ENCODE peak calls at places on chromosomes 11 and 22, in seven cellular contexts. T is GM23338, L is HepG2, P is K562, V is Panc1, G is HCT116, M is GM12878. B is an unnamed sample.

GRCh38 chr11:64015935-64016468 is 19.7 kb upstream of the FLRT1 start:
- ATAC-seq in L (no peak), M (no peak), P (no peak), T (no peak), G (no peak), V (peak; percentile 10), B (no peak)

GRCh38 chr11:105611837-105612480 is 2.1 kb downstream of the GRIA4 start:
- ATAC-seq in V (no peak), T (peak; percentile 23), L (no peak), P (no peak), G (no peak), M (no peak), B (no peak)

GRCh38 chr22:23714596-23715588 is 24.1 kb downstream of the RGL4 start:
- ATAC-seq in G (no peak), M (no peak), P (peak; percentile 16), T (no peak), V (no peak), L (peak; percentile 14), B (no peak)

GRCh38 chr22:22171357-22172218 is 73.0 kb upstream of the VPREB1 start:
- ATAC-seq in L (peak; percentile 96), M (no peak), V (peak; percentile 87), P (peak; percentile 90), T (peak; percentile 94), G (peak; percentile 98), B (no peak)

GRCh38 chr11:68990995-68991780 is 10.4 kb upstream of the MRGPRD start:
- ATAC-seq in T (no peak), P (no peak), G (no peak), V (no peak), M (no peak), L (no peak), B (no peak)

GRCh38 chr11:47393163-47394049 is 15.0 kb upstream of the SLC39A13 start:
- ATAC-seq in P (peak; percentile 72), L (peak; percentile 19), G (no peak), T (no peak), V (peak; percentile 34), M (no peak), B (peak; percentile 42)

GRCh38 chr11:121311373-121311772 is 18.8 kb downstream of the SC5D start:
- ATAC-seq in M (peak; percentile 55), L (peak; percentile 56), G (no peak), T (no peak), V (no peak), P (no peak), B (no peak)

GRCh38 chr11:76801736-76802135 is 18.6 kb downstream of the TSKU start:
- ATAC-seq in G (no peak), P (no peak), M (no peak), T (no peak), V (no peak), L (peak; percentile 14), B (no peak)

GRCh38 chr11:17541330-17541885 is 2.8 kb downstream of the USH1C start:
- ATAC-seq in V (no peak), T (no peak), L (no peak), P (no peak), G (no peak), M (no peak), B (no peak)

GRCh38 chr11:115774756-115775155 is 270.5 kb upstream of the CADM1 start:
- ATAC-seq in G (no peak), V (no peak), T (no peak), M (no peak), L (no peak), P (no peak), B (no peak)

GRCh38 chr22:28977050-28977449 is 84.6 kb downstream of the C22orf31 start:
- ATAC-seq in V (no peak), G (peak; percentile 29), T (peak; percentile 61), L (peak; percentile 5), M (peak; percentile 23), P (no peak), B (no peak)

GRCh38 chr22:46801331-46801811 is 38.9 kb downstream of the TBC1D22A start:
- ATAC-seq in G (no peak), P (no peak), T (no peak), V (no peak), M (no peak), L (no peak), B (no peak)

GRCh38 chr11:78022397-78023396 is at the start of gene KCTD14:
- ATAC-seq in L (peak; percentile 94), V (peak; percentile 95), T (peak; percentile 92), P (no peak), M (peak; percentile 93), G (peak; percentile 94), B (peak; percentile 70)

GRCh38 chr11:3614742-3615171 is 27.0 kb downstream of the ART5 start:
- ATAC-seq in M (peak; percentile 95), P (peak; percentile 51), T (no peak), L (no peak), V (no peak), G (no peak), B (no peak)

GRCh38 chr22:27581688-27582087 is 219.9 kb downstream of the MN1 start:
- ATAC-seq in G (no peak), P (no peak), T (no peak), M (no peak), V (no peak), L (no peak), B (peak; percentile 89)

GRCh38 chr11:58030653-58031052 is at the start of gene OR6Q1:
- ATAC-seq in V (no peak), P (no peak), L (no peak), T (no peak), M (no peak), G (no peak), B (no peak)

GRCh38 chr22:45672564-45673481 is 1.2 kb downstream of the ATXN10 start:
- ATAC-seq in P (peak; percentile 43), M (peak; percentile 43), L (peak; percentile 35), V (peak; percentile 35), G (peak; percentile 33), T (peak; percentile 12), B (peak; percentile 10)

GRCh38 chr22:35617137-35617755 is at the start of gene MB:
- ATAC-seq in P (no peak), T (no peak), V (no peak), G (no peak), M (no peak), L (no peak), B (no peak)

GRCh38 chr11:27514558-27514957 is 8.0 kb upstream of the LIN7C start:
- ATAC-seq in P (no peak), T (no peak), G (no peak), M (no peak), L (no peak), V (no peak), B (no peak)

GRCh38 chr11:65576867-65577755 is 1.3 kb downstream of the EHBP1L1 start:
- ATAC-seq in L (peak; percentile 71), G (peak; percentile 46), P (no peak), V (peak; percentile 67), T (no peak), M (peak; percentile 8), B (peak; percentile 49)

GRCh38 chr11:83895516-83895915 is 609.3 kb upstream of the CCDC90B start:
- ATAC-seq in M (no peak), V (no peak), G (no peak), T (peak; percentile 57), P (no peak), L (no peak), B (no peak)

GRCh38 chr22:46737105-46737975 is 712 bp downstream of the CERK start:
- ATAC-seq in G (peak; percentile 23), T (peak; percentile 44), M (peak; percentile 46), V (peak; percentile 47), P (peak; percentile 79), L (peak; percentile 6), B (peak; percentile 32)

GRCh38 chr11:72525466-72525865 is 91.1 kb upstream of the CLPB start:
- ATAC-seq in M (no peak), L (no peak), T (peak; percentile 95), P (no peak), G (no peak), V (no peak), B (no peak)

GRCh38 chr11:8683115-8683807 is 669 bp downstream of the RPL27A start:
- ATAC-seq in V (peak; percentile 23), G (peak; percentile 7), L (no peak), T (no peak), P (peak; percentile 5), M (peak; percentile 11), B (peak; percentile 3)

GRCh38 chr11:8685306-8685705 is 2.7 kb downstream of the RPL27A start:
- ATAC-seq in L (no peak), P (no peak), T (no peak), G (no peak), V (no peak), M (no peak), B (no peak)

GRCh38 chr11:8686325-8686724 is 3.7 kb downstream of the RPL27A start:
- ATAC-seq in G (no peak), T (no peak), P (no peak), V (no peak), M (no peak), L (no peak), B (no peak)

GRCh38 chr11:8684600-8685290 is 2.2 kb downstream of the RPL27A start:
- ATAC-seq in V (no peak), P (no peak), M (no peak), T (no peak), G (no peak), L (no peak), B (no peak)

GRCh38 chr11:8685820-8686219 is 3.2 kb downstream of the RPL27A start:
- ATAC-seq in G (no peak), V (no peak), P (no peak), M (no peak), L (no peak), T (no peak), B (no peak)
- TF ChIP-seq POLR2AphosphoS5 in G (no peak), V (no peak), P (no peak), M (no peak), L (peak; percentile 17), T (no peak), B (no peak)

DNA sequence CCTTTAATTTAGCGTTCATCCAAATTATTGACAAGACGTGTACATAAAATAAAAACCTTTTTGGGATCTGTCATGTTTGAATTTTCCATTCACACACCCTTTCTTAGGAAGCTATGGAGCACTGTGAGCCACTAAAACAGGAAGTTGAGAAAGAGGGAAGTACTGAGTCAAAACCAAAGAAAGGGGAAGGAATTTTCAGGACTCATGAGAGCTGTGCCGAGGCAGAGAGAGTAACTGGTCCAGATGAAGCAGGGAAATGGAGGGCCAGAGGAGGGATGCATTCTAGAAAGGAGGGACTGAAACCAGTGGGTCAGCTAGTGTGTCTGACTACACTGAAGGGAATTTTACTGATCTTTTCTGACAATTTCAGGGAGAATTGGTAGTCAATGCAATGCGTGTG is 24.9 kb downstream of the APLP2 start:
- ATAC-seq in T (no peak), P (peak; percentile 38), L (no peak), G (no peak), M (no peak), V (no peak), B (no peak)
- TF ChIP-seq POLR2AphosphoS5 in T (no peak), P (no peak), L (no peak), G (no peak), M (no peak), V (no peak), B (no peak)

DNA sequence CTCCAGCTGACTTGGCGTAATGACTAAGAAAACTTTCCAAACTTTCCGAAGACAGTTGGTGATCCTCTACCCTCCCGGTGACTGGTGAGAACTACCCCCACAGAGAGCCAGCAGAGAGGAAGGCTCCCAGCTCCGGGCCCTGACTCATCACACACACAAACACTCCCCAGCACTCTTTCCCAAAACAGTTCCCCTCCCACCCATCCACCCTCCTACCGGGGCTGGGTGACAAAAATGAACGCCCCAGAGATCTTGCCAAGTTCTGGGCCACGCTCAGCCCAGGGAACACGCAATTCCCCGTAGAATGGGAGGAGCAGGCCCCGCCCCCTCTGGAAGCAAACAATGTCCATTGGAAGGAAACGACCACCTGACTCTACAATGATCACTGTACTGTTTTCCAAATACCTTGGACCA is 21.3 kb upstream of the JAM3 start:
- ATAC-seq in T (no peak), P (no peak), L (no peak), M (no peak), V (peak; percentile 11), G (peak; percentile 26), B (peak; percentile 93)
- TF ChIP-seq POLR2AphosphoS5 in T (no peak), P (no peak), L (no peak), M (no peak), V (no peak), G (no peak), B (peak; percentile 80)

GRCh38 chr22:41410311-41410751 is 28.6 kb downstream of the TEF start:
- ATAC-seq in L (no peak), T (no peak), G (no peak), M (no peak), P (no peak), V (no peak), B (peak; percentile 64)
- TF ChIP-seq POLR2AphosphoS5 in L (no peak), T (no peak), G (no peak), M (no peak), P (no peak), V (no peak), B (peak; percentile 92)